ENCODE peak calls at places on chromosomes 12 and 14, in seven cellular contexts. W is tibial artery, I is mammary epithelial cell, X is heart right ventricle, P is uterus, U is PC-9, T is psoas muscle. M is an unnamed sample. For H3K4me1, the result is how much of the 10 kb centered on the place peaks cover.

GRCh38 chr12:91370086-91370868 is 187.7 kb upstream of the DCN start:
- DNase-seq in W (no peak), I (no peak), X (no peak), P (no peak), U (no peak), T (no peak), M (no peak)

GRCh38 chr14:32183151-32184048 is 18.4 kb upstream of the RNU6-7 start:
- DNase-seq in W (no peak), I (no peak), X (no peak), P (no peak), U (no peak), T (no peak), M (no peak)

GRCh38 chr14:19851365-19851764 is 23.6 kb upstream of the OR4K2 start:
- DNase-seq in W (no peak), I (no peak), X (no peak), P (no peak), U (no peak), T (no peak), M (no peak)

GRCh38 chr12:1157046-1157445 is 166.0 kb downstream of the ERC1 start:
- DNase-seq in W (no peak), I (no peak), X (no peak), P (no peak), U (no peak), T (no peak), M (no peak)

GRCh38 chr12:6871052-6871957 is 1.8 kb downstream of the SPSB2 start:
- DNase-seq in W (no peak), I (peak), X (no peak), P (no peak), U (peak), T (no peak), M (no peak)

GRCh38 chr12:131832393-131833231 is 4.4 kb downstream of the MMP17 start:
- DNase-seq in W (peak), I (peak), X (no peak), P (peak), U (no peak), T (peak), M (peak)

GRCh38 chr12:132077322-132078100 is 66.6 kb downstream of the DDX51 start:
- DNase-seq in W (no peak), I (no peak), X (no peak), P (no peak), U (no peak), T (no peak), M (no peak)

GRCh38 chr12:38544357-38545066 is 227.9 kb downstream of the ALG10B start:
- DNase-seq in W (no peak), I (no peak), X (no peak), P (no peak), U (no peak), T (no peak), M (no peak)

GRCh38 chr12:57614948-57615500 is 3.8 kb downstream of the ARHGEF25 start:
- DNase-seq in W (peak), I (no peak), X (no peak), P (no peak), U (no peak), T (no peak), M (no peak)

GRCh38 chr12:11685716-11686115 is 36.2 kb downstream of the ETV6 start:
- DNase-seq in W (no peak), I (no peak), X (no peak), P (no peak), U (no peak), T (no peak), M (no peak)

GRCh38 chr12:11684811-11685210 is 35.3 kb downstream of the ETV6 start:
- DNase-seq in W (no peak), I (no peak), X (no peak), P (no peak), U (no peak), T (no peak), M (no peak)

GRCh38 chr12:11686135-11686534 is 36.7 kb downstream of the ETV6 start:
- DNase-seq in W (no peak), I (no peak), X (no peak), P (no peak), U (no peak), T (no peak), M (no peak)

GRCh38 chr12:11684393-11684792 is 34.9 kb downstream of the ETV6 start:
- DNase-seq in W (no peak), I (peak), X (no peak), P (no peak), U (no peak), T (no peak), M (no peak)

GRCh38 chr12:11685261-11685660 is 35.8 kb downstream of the ETV6 start:
- DNase-seq in W (no peak), I (no peak), X (no peak), P (no peak), U (no peak), T (no peak), M (no peak)
- H3K4me1 ChIP-seq in W (half or more), I (under half), X (half or more), P (under half), U (under half), T (under half), M (under half)

GRCh38 chr12:26847431-26847830 is 14.4 kb upstream of the ITPR2 start:
- DNase-seq in W (no peak), I (no peak), X (no peak), P (no peak), U (no peak), T (no peak), M (no peak)

GRCh38 chr12:26846419-26846818 is 13.4 kb upstream of the ITPR2 start:
- DNase-seq in W (no peak), I (no peak), X (no peak), P (no peak), U (no peak), T (no peak), M (no peak)

GRCh38 chr12:26845057-26845666 is 12.2 kb upstream of the ITPR2 start:
- DNase-seq in W (peak), I (peak), X (peak), P (peak), U (no peak), T (peak), M (peak)

GRCh38 chr12:26848156-26848825 is 15.3 kb upstream of the ITPR2 start:
- DNase-seq in W (no peak), I (peak), X (no peak), P (no peak), U (peak), T (no peak), M (no peak)

GRCh38 chr12:26845984-26846383 is 13.0 kb upstream of the ITPR2 start:
- DNase-seq in W (no peak), I (no peak), X (peak), P (peak), U (no peak), T (no peak), M (no peak)
- H3K4me3 ChIP-seq in W (no peak), I (no peak), X (peak), P (no peak), U (no peak), T (no peak), M (no peak)

DNA sequence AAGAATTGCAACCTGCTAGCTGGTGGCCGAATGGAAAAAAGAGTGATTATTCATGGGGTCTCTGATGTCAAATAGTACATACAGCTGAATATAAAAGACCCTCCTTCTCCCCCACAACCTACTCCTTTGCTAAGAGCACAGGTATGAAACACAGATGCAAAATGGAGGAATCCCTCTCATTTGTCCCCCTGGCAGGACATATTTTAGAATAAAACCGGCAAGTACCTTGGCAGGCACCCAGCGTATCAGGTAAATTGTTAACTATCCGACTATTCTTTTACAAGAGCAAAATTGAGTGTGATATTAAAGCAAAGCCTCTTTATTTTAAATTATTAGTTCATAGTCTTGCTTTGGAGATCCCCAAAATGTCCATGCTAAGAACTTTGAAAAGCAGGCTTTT is 73.7 kb upstream of the USP44 start:
- DNase-seq in W (no peak), I (no peak), X (no peak), P (no peak), U (no peak), T (no peak), M (peak)
- H3K27ac ChIP-seq in W (no peak), I (no peak), X (peak), P (no peak), U (no peak), T (no peak), M (peak)

DNA sequence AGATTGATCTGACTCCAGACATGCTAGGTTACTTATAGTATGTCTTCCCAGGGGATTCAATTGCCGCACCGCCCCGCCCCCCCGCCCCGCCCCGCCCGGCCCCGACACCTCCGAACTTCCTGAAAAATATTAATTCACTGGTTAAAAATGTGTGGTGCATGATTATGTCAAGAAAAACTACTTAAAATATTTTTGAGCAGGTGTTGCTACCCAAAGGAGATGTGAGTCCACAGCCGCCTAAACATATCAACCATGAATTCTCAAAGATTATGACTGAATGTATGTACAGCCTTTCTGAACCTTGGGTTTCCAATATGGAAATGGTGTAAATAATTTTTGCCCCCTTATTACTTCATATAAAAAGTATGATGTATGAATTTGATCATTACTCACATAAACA is 2.7 kb upstream of the RIMKLB start:
- DNase-seq in W (no peak), I (no peak), X (no peak), P (no peak), U (no peak), T (no peak), M (no peak)
- H3K4me1 ChIP-seq in W (under half), I (under half), X (under half), P (under half), U (under half), T (under half), M (under half)

GRCh38 chr12:46831335-46832083 is 5.7 kb upstream of the SLC38A4 start:
- DNase-seq in W (no peak), I (no peak), X (peak), P (no peak), U (no peak), T (peak), M (no peak)

GRCh38 chr12:46824709-46825108 is 1.1 kb downstream of the SLC38A4 start:
- DNase-seq in W (no peak), I (no peak), X (no peak), P (no peak), U (no peak), T (no peak), M (no peak)

GRCh38 chr12:46830731-46831334 is 5.0 kb upstream of the SLC38A4 start:
- DNase-seq in W (no peak), I (peak), X (no peak), P (no peak), U (no peak), T (peak), M (no peak)

DNA sequence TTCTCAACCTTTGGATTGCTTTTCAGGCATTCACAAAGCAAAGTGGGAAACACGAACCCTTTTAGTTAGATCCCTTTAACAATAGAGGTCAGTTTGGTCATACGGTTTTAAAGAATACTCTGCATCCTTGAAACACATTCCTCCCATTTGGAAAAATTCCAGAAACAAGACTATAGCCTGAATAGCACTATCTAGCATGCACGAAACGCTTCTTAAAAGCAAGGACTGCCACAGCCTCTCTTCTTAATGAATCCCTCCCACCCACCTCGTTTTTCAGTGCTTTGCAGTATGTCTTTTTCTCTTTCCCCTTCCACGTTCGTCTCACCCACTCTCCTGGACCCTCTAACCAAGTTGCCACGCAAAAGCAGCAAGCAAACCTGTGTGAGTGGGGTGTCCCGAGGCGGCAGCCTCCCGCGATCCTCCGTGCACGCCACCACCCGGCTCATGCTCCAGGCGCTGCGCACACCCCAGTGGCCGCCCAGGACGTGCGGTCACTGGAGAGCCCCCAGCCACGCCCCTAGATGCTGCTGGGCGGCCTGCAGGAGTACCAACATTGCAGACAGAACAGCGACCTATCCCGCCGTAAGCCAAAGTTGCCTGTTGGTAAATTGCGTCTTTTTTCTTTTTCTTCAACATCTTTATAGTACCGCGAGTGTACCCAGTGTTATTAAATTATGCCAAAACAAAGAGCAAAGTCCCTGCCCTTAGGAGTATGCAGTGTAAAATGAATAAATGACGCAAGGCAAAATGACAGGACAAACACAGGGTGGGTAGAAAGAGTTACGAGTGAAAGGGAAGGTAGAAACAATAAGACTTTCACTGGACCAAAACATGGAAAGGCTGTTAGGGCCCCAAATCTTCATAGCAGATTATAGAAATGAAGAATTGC is at the start of gene SLC38A4:
- DNase-seq in W (peak), I (no peak), X (no peak), P (peak), U (no peak), T (peak), M (peak)
- H3K4me3 ChIP-seq in W (peak), I (no peak), X (peak), P (peak), U (no peak), T (peak), M (peak)

DNA sequence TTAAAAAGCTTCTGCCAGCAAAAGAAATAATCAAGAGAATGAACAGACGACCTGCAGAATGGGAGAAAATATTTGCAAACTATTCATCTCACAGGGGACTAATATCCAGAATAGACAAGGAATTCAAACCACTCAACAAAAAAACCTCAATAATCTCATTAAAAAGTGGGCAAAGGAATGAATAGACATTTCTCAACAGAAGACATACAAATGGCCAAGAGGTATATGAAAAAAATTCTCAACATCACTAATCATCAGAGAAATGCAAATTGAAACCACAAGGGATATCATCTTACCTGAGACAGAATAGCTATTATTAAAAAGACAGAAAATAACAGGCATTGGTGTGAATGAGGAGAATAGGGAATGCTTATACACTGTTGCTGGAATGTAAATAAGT is 270.0 kb downstream of the DACT1 start:
- DNase-seq in W (no peak), I (peak), X (no peak), P (no peak), U (no peak), T (no peak), M (peak)
- H3K27ac ChIP-seq in W (no peak), I (no peak), X (no peak), P (no peak), U (no peak), T (no peak), M (no peak)

GRCh38 chr14:104977008-104977680 is 1.0 kb downstream of the AHNAK2 start:
- DNase-seq in W (peak), I (peak), X (no peak), P (no peak), U (no peak), T (peak), M (no peak)

GRCh38 chr14:104976198-104977007 is 1.8 kb downstream of the AHNAK2 start:
- DNase-seq in W (peak), I (peak), X (peak), P (peak), U (peak), T (peak), M (peak)

GRCh38 chr14:104979758-104980591 is 1.8 kb upstream of the AHNAK2 start:
- DNase-seq in W (no peak), I (peak), X (peak), P (peak), U (peak), T (peak), M (no peak)

GRCh38 chr14:104978774-104979691 is 859 bp upstream of the AHNAK2 start:
- DNase-seq in W (peak), I (no peak), X (no peak), P (no peak), U (no peak), T (peak), M (no peak)

GRCh38 chr14:104977681-104978647 is at the start of gene AHNAK2:
- DNase-seq in W (peak), I (peak), X (peak), P (peak), U (peak), T (peak), M (no peak)
- H3K4me1 ChIP-seq in W (half or more), I (half or more), X (under half), P (under half), U (under half), T (under half), M (under half)

GRCh38 chr14:105061428-105062047 is 3.7 kb downstream of the GPR132 start:
- DNase-seq in W (no peak), I (no peak), X (peak), P (no peak), U (no peak), T (peak), M (no peak)
- H3K4me3 ChIP-seq in W (no peak), I (no peak), X (peak), P (no peak), U (no peak), T (peak), M (no peak)

DNA sequence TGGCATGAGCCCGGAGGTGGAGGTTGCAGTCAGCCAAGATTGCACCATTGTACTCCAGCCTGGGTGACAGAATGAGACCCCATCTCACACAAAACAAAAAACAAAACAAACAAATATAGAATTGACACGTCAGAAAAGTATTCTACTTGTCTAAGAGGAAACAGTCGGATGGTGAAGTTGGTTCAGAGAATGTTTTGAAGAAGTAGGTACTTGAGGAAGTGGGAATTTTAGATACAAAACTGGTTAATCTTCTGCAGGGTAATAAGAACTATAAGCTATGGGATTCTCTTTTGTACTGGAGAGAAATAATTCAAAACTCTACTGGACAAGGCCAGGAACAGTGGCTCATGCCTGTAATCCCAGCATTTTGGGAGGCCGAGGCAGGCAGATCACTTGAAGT is 14.6 kb upstream of the TCTN1 start:
- DNase-seq in W (no peak), I (no peak), X (no peak), P (no peak), U (no peak), T (no peak), M (no peak)
- H3K27ac ChIP-seq in W (no peak), I (no peak), X (no peak), P (no peak), U (no peak), T (no peak), M (no peak)

GRCh38 chr12:104604070-104604994 is 147.6 kb downstream of the CHST11 start:
- DNase-seq in W (peak), I (peak), X (peak), P (peak), U (peak), T (peak), M (peak)
- H3K4me1 ChIP-seq in W (under half), I (under half), X (under half), P (under half), U (half or more), T (under half), M (under half)